ENCODE peak calls at places on chromosomes 2 and 18, in five cellular contexts. O, S, Q, D and N are unnamed samples.

GRCh38 chr2:21467910-21468309 is 344.1 kb downstream of the TDRD15 start:
- DNase-seq in O (no peak), S (no peak), Q (no peak), D (no peak), N (no peak)

GRCh38 chr18:60448487-60449267 is 76.1 kb upstream of the MC4R start:
- DNase-seq in O (no peak), S (no peak), Q (no peak), D (no peak), N (no peak)

GRCh38 chr18:62329676-62330454 is 4.8 kb downstream of the TNFRSF11A start:
- DNase-seq in O (peak; percentile 92), S (peak; percentile 7), Q (no peak), D (no peak), N (peak; percentile 47)

GRCh38 chr18:56952026-56952425 is 194.9 kb upstream of the BOD1L2 start:
- DNase-seq in O (no peak), S (no peak), Q (no peak), D (no peak), N (no peak)

GRCh38 chr2:21746499-21746898 is 622.7 kb downstream of the TDRD15 start:
- DNase-seq in O (no peak), S (no peak), Q (no peak), D (no peak), N (no peak)

GRCh38 chr18:11279461-11279860 is 130.1 kb upstream of the PIEZO2 start:
- DNase-seq in O (no peak), S (no peak), Q (no peak), D (no peak), N (no peak)

GRCh38 chr2:216082805-216083204 is 1.1 kb downstream of the TMEM169 start:
- DNase-seq in O (no peak), S (no peak), Q (peak; percentile 27), D (no peak), N (peak; percentile 16)

GRCh38 chr2:1972428-1972827 is 228.1 kb upstream of the PXDN start:
- DNase-seq in O (peak; percentile 14), S (peak; percentile 15), Q (no peak), D (no peak), N (peak; percentile 63)

GRCh38 chr18:2547477-2548087 is 23.7 kb downstream of the METTL4 start:
- DNase-seq in O (peak; percentile 73), S (peak; percentile 69), Q (peak; percentile 11), D (peak; percentile 30), N (peak; percentile 68)

GRCh38 chr2:167157523-167157922 is 269.2 kb downstream of the XIRP2 start:
- DNase-seq in O (no peak), S (no peak), Q (no peak), D (no peak), N (no peak)

GRCh38 chr2:2561346-2562095 is 230.4 kb upstream of the MYT1L start:
- DNase-seq in O (no peak), S (no peak), Q (no peak), D (no peak), N (no peak)